ENCODE peak calls at places on chromosome 9, in four cellular contexts. C is cerebellar cortex; Q is activated CD8-positive, alpha-beta memory T cell treated with anti-CD3 and anti-CD28 coated beads, Interleukin-2, amount 10 ng/mL, durations not matched to agents 7 days and 5 days; A is HS-5. R is an unnamed sample.

GRCh38 chr9:88682431-88682831 is 147.5 kb downstream of the NXNL2 start:
- DNase-seq in A (no peak), Q (no peak), C (no peak), R (no peak)

GRCh38 chr9:89621031-89621430 is 16.2 kb downstream of the GADD45G start:
- DNase-seq in Q (no peak), A (no peak), C (no peak), R (no peak)

GRCh38 chr9:69086312-69086711 is 50.8 kb downstream of the FXN start:
- DNase-seq in A (no peak), C (no peak), Q (no peak), R (no peak)

GRCh38 chr9:131082774-131083512 is 13.4 kb upstream of the AIF1L start:
- DNase-seq in Q (no peak), C (no peak), A (no peak), R (no peak)

GRCh38 chr9:112764344-112764743 is 13.8 kb downstream of the SNX30 start:
- DNase-seq in C (no peak), A (no peak), Q (no peak), R (peak)

GRCh38 chr9:130328349-130328801 is 62.8 kb downstream of the HMCN2 start:
- DNase-seq in Q (no peak), C (no peak), A (no peak), R (no peak)

GRCh38 chr9:95645579-95645978 is 128.8 kb upstream of the PTCH1 start:
- DNase-seq in Q (no peak), C (no peak), A (no peak), R (no peak)

GRCh38 chr9:121302786-121303185 is 34.8 kb downstream of the GSN start:
- DNase-seq in C (no peak), Q (no peak), A (no peak), R (no peak)

GRCh38 chr9:447230-448025 is 232.8 kb downstream of the DOCK8 start:
- DNase-seq in C (no peak), A (peak), Q (peak), R (no peak)

GRCh38 chr9:114131808-114132549 is 23.4 kb upstream of the COL27A1 start:
- DNase-seq in A (no peak), C (no peak), Q (no peak), R (no peak)

GRCh38 chr9:27655454-27655853 is 82.2 kb upstream of the C9orf72 start:
- DNase-seq in Q (no peak), A (no peak), C (peak), R (no peak)

GRCh38 chr9:123652416-123652815 is 277.5 kb downstream of the DENND1A start:
- DNase-seq in C (no peak), Q (no peak), A (no peak), R (no peak)

GRCh38 chr9:133604214-133604613 is 5.0 kb downstream of the FAM163B start:
- DNase-seq in C (peak), Q (peak), A (no peak), R (no peak)

GRCh38 chr9:120327322-120327721 is 252.6 kb downstream of the CDK5RAP2 start:
- DNase-seq in C (no peak), A (no peak), Q (peak), R (no peak)

GRCh38 chr9:20302229-20302628 is 320.1 kb downstream of the MLLT3 start:
- DNase-seq in Q (no peak), C (no peak), A (no peak), R (no peak)

GRCh38 chr9:16100596-16101091 is 547.8 kb downstream of the CCDC171 start:
- DNase-seq in A (no peak), C (no peak), Q (no peak), R (no peak)

GRCh38 chr9:130570200-130570599 is 9.2 kb upstream of the FUBP3 start:
- DNase-seq in Q (no peak), C (no peak), A (peak), R (no peak)

GRCh38 chr9:85414399-85414798 is 327.4 kb downstream of the AGTPBP1 start:
- DNase-seq in Q (no peak), C (no peak), A (no peak), R (no peak)

GRCh38 chr9:16901589-16901988 is 31.1 kb upstream of the BNC2 start:
- DNase-seq in A (peak), Q (no peak), C (no peak), R (no peak)

GRCh38 chr9:3858961-3859360 is 333.2 kb upstream of the RFX3 start:
- DNase-seq in A (no peak), Q (no peak), C (no peak), R (no peak)

GRCh38 chr9:114588671-114589526 is 1.3 kb downstream of the ATP6V1G1 start:
- DNase-seq in A (no peak), C (no peak), Q (no peak), R (no peak)

GRCh38 chr9:976805-977360 is 428 bp downstream of the DMRT3 start:
- DNase-seq in A (no peak), C (no peak), Q (no peak), R (no peak)

R was measured in AG04449.